ENCODE peak calls at places on chromosomes 4 and X, in four cellular contexts. M is kidney, E is GM10248, K is psoas muscle. S is an unnamed sample.

GRCh38 chr4:141899541-141899940 is 263.2 kb downstream of the IL15 start:
- DNase-seq in K (no peak), E (no peak), M (no peak), S (no peak)

GRCh38 chr4:185573651-185574199 is 38.4 kb upstream of the PDLIM3 start:
- DNase-seq in M (no peak), E (no peak), K (peak; percentile 52), S (no peak)

GRCh38 chrX:102765217-102765616 is 44.7 kb downstream of the GPRASP3 start:
- DNase-seq in K (peak; percentile 21), M (no peak), E (no peak), S (no peak)

GRCh38 chr4:69748176-69748575 is 12.2 kb downstream of the SULT1B1 start:
- DNase-seq in M (no peak), K (no peak), E (no peak), S (no peak)

GRCh38 chr4:185534850-185535761 is at the start of gene PDLIM3:
- DNase-seq in E (peak; percentile 31), K (peak; percentile 83), M (peak; percentile 81), S (no peak)

GRCh38 chr4:17385403-17385802 is 126.5 kb downstream of the QDPR start:
- DNase-seq in E (peak; percentile 26), M (no peak), K (no peak), S (no peak)

GRCh38 chr4:107376293-107376692 is 340.2 kb upstream of the DKK2 start:
- DNase-seq in E (no peak), K (no peak), M (no peak), S (no peak)

GRCh38 chrX:107686026-107686425 is 57.7 kb downstream of the PRPS1 start:
- DNase-seq in E (no peak), M (no peak), K (no peak), S (no peak)

GRCh38 chrX:79524642-79525041 is 157.5 kb upstream of the ITM2A start:
- DNase-seq in E (no peak), K (no peak), M (no peak), S (no peak)

GRCh38 chr4:10096976-10097330 is 19.6 kb downstream of the WDR1 start:
- DNase-seq in K (no peak), E (no peak), M (no peak), S (no peak)

GRCh38 chr4:108512615-108513505 is 107.5 kb upstream of the RPL34 start:
- DNase-seq in K (no peak), M (peak; percentile 54), E (no peak), S (no peak)

DNA sequence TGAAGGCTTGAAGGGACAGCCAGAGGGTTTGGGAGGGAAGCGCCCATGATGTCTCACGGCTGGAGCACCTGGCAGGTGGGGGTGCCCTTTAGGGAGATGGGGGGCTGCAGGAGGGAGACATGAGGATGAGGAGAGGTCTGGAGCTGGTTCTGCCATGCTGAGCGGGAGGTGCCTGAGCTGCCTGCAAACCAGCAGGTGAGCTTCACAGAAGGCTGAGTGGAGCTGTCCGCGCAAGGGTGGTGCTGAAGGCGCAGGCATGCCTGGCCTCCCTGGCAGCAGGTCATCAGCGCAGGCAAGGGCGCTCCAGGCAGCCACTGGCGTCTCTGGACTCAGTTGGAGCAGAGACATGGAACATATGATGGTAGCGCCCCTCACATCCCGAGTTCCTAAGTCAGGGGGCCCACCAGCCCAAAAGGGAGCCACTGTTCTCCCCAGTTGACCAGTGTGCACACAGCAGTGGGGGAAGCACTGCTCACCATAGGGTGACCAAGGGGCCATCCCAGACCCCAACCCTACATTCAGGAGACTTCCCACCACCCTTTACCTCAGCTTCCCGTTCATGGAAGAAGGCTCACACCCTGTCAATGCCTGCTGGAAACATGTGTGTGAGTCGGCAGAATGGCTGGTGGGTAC is 25.8 kb downstream of the ADRA2C start:
- DNase-seq in K (no peak), E (peak; percentile 48), M (peak; percentile 82), S (peak; percentile 89)
- TF ChIP-seq CTCF in K (no peak), E (no peak), M (no peak), S (no peak)

DNA sequence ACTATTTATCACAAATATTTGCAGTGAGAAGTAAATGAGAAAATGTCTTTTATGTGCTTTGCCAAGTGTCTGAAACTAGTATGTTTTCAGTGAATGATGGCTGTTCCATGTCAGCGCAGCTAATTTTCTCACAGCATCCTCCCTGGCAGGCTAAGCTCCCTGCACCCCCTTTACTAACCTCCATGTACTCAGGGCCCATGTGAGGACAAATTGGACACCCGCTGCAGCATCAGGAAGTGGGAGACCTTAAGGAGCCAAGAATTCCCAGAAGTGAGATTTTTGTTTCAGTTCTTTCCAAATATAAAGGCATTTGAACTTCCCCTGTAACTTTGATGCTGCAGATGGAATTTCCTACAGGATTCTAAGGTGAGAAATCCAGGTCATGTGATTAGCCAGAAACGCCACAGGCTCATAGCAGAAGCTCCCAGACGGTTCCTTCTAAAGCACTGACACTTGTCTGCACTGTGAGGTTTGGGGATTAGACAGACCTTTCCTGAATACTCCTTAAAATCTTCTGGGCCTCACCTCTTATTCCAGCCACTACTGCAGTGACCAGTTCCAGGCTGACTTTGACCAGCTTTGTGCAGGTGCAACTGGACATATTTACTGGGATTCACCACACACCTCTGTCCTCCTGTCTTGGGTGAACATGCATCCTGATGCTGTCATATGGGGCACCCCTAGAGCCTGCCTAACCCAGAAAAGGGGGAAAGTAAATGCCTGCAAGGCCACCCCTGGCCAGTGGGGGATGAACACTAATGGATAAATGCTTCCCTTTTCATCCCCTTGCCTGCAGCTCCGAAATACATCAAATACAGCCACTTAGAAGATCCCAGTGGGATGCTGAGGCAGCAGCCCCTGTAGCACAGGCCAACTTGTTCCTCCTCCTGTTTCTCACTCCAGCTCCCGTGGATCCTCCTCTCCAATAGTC is 45.9 kb downstream of the LGI2 start:
- DNase-seq in K (no peak), E (no peak), M (no peak), S (no peak)
- TF ChIP-seq CTCF in K (no peak), E (no peak), M (no peak), S (peak; percentile 8)

GRCh38 chr4:153520227-153520626 is 54.1 kb downstream of the TMEM131L start:
- DNase-seq in M (no peak), K (no peak), E (no peak), S (no peak)

GRCh38 chr4:153519677-153520076 is 53.5 kb downstream of the TMEM131L start:
- DNase-seq in K (no peak), M (no peak), E (no peak), S (no peak)

GRCh38 chr4:153518637-153519384 is 52.7 kb downstream of the TMEM131L start:
- DNase-seq in M (no peak), E (no peak), K (no peak), S (no peak)

GRCh38 chr4:153517159-153517558 is 51.0 kb downstream of the TMEM131L start:
- DNase-seq in M (no peak), K (no peak), E (no peak), S (no peak)

GRCh38 chr4:153518001-153518400 is 51.8 kb downstream of the TMEM131L start:
- DNase-seq in E (no peak), M (no peak), K (no peak), S (no peak)
- TF ChIP-seq CTCF in E (no peak), M (no peak), K (no peak), S (no peak)

GRCh38 chr4:13248621-13249298 is 235.4 kb downstream of the RAB28 start:
- DNase-seq in K (no peak), M (no peak), E (no peak), S (no peak)
- TF ChIP-seq CTCF in K (no peak), M (no peak), E (no peak), S (peak; percentile 76)

GRCh38 chr4:127120706-127121105 is 512.1 kb upstream of the INTU start:
- DNase-seq in M (no peak), E (no peak), K (no peak), S (no peak)

GRCh38 chr4:127126718-127127117 is 506.0 kb upstream of the INTU start:
- DNase-seq in K (no peak), M (no peak), E (no peak), S (no peak)

DNA sequence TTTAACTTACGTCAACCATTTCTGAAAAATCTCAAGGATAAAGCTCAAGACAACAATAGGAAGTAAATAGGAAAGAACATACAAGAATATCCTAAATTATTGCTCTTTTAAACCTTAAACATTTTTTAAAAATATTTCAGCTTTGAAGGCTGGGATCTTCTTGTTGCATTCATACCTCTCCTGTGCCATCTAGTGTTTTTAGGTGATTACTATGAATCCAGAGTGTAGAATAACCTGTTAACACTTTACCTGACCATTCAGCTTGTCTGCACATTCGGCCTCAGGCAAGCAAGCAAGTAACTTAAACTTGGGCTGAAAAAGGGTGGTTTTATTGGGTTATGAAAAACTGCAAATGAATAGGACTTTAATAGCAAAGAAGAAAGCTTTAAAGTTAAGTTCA is 507.8 kb upstream of the INTU start:
- DNase-seq in K (no peak), E (no peak), M (no peak), S (no peak)
- TF ChIP-seq CTCF in K (no peak), E (no peak), M (no peak), S (peak; percentile 79)

GRCh38 chrX:18440835-18441234 is 15.4 kb downstream of the CDKL5 start:
- DNase-seq in K (no peak), M (no peak), E (no peak), S (no peak)

GRCh38 chrX:18441780-18442367 is 16.5 kb downstream of the CDKL5 start:
- DNase-seq in K (no peak), E (no peak), M (no peak), S (no peak)

GRCh38 chrX:18434896-18435295 is 9.5 kb downstream of the CDKL5 start:
- DNase-seq in M (no peak), E (no peak), K (no peak), S (no peak)

DNA sequence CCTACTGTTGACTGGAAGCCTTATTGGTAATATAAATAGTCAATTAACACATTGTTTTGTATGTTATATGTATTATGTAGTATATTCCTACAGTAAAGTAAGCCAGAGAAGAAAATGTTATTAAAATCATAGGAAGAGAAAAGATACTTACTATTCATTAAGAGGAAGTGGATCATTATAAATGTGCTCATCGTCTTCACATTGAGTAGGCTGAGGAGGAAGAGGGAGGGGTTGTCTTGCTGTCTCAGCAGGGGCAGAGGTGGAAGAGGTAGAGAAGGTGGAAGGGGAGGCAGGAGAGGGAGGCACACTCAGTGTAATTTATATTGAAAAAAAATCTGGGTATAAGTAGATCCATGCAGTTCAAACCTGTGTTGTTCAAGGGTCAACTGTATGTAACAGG is 10.6 kb downstream of the CDKL5 start:
- DNase-seq in E (no peak), K (no peak), M (no peak), S (no peak)
- TF ChIP-seq CTCF in E (no peak), K (no peak), M (no peak), S (no peak)

GRCh38 chr4:182810103-182810605 is 107.0 kb downstream of the DCTD start:
- DNase-seq in M (no peak), E (no peak), K (no peak), S (no peak)

GRCh38 chr4:182807841-182808548 is 109.2 kb downstream of the DCTD start:
- DNase-seq in K (no peak), E (no peak), M (no peak), S (no peak)

GRCh38 chr4:182808673-182809416 is 108.3 kb downstream of the DCTD start:
- DNase-seq in K (no peak), E (peak; percentile 62), M (no peak), S (no peak)

GRCh38 chr4:182807346-182807745 is 109.8 kb downstream of the DCTD start:
- DNase-seq in M (no peak), K (no peak), E (no peak), S (no peak)

GRCh38 chr4:182809417-182810102 is 107.6 kb downstream of the DCTD start:
- DNase-seq in K (no peak), E (no peak), M (no peak), S (no peak)
- TF ChIP-seq CTCF in K (no peak), E (peak; percentile 27), M (no peak), S (peak; percentile 50)